ENCODE peak calls at places on chromosomes 4 and X, in eight cellular contexts. E, Q, M, W, D, O, F and J are unnamed samples.

GRCh38 chrX:9525511-9526248 is 60.8 kb downstream of the TBL1X start:
- ATAC-seq in W (no peak), E (no peak), Q (no peak), O (no peak), D (no peak), M (peak), F (no peak), J (no peak)

GRCh38 chr4:110452546-110452945 is 23.4 kb upstream of the ENPEP start:
- ATAC-seq in Q (no peak), O (no peak), M (no peak), E (no peak), W (peak), D (no peak), F (peak), J (no peak)

GRCh38 chr4:163895369-163896005 is 401.0 kb downstream of the TMA16 start:
- ATAC-seq in M (no peak), O (no peak), F (peak), D (no peak), W (no peak), Q (no peak), E (no peak), J (no peak)

GRCh38 chr4:81923140-81923539 is 450.7 kb downstream of the HNRNPD start:
- ATAC-seq in O (no peak), F (no peak), D (no peak), Q (no peak), W (no peak), M (no peak), E (no peak), J (no peak)

GRCh38 chr4:184252136-184253071 is 34.7 kb upstream of the ENPP6 start:
- ATAC-seq in M (no peak), F (no peak), O (no peak), D (no peak), W (no peak), Q (no peak), E (no peak), J (no peak)

GRCh38 chrX:53308836-53309235 is 27.5 kb upstream of the IQSEC2 start:
- ATAC-seq in M (no peak), W (no peak), Q (no peak), F (no peak), D (no peak), E (no peak), O (no peak), J (no peak)

GRCh38 chr4:168678751-168679366 is 182.0 kb downstream of the PALLD start:
- ATAC-seq in W (no peak), Q (no peak), D (no peak), O (no peak), M (no peak), F (no peak), E (peak), J (no peak)

GRCh38 chr4:147933316-147933715 is 201.4 kb downstream of the ARHGAP10 start:
- ATAC-seq in Q (no peak), O (no peak), M (peak), E (peak), W (no peak), F (peak), D (no peak), J (no peak)

GRCh38 chrX:129039176-129039575 is 484.1 kb downstream of the SMARCA1 start:
- ATAC-seq in M (no peak), Q (no peak), E (no peak), F (no peak), D (no peak), W (no peak), O (no peak), J (no peak)

GRCh38 chr4:56406151-56406550 is 18.9 kb upstream of the AASDH start:
- ATAC-seq in D (no peak), W (no peak), M (no peak), Q (no peak), F (no peak), E (no peak), O (no peak), J (no peak)

GRCh38 chr4:51836531-51836930 is 6.4 kb upstream of the DCUN1D4 start:
- ATAC-seq in F (no peak), W (no peak), M (no peak), O (no peak), E (no peak), Q (peak), D (no peak), J (no peak)

GRCh38 chr4:153529646-153530045 is 63.5 kb downstream of the TMEM131L start:
- ATAC-seq in W (no peak), F (no peak), E (no peak), O (no peak), M (peak), D (no peak), Q (no peak), J (peak)

GRCh38 chrX:39427492-39428289 is 626.4 kb downstream of the MID1IP1 start:
- ATAC-seq in O (no peak), E (no peak), D (no peak), Q (no peak), F (no peak), W (no peak), M (no peak), J (peak)

GRCh38 chr4:99817310-99817885 is 771 bp downstream of the DAPP1 start:
- ATAC-seq in W (no peak), E (no peak), Q (peak), O (no peak), F (no peak), M (peak), D (no peak), J (no peak)

GRCh38 chr4:71138007-71138600 is 144.7 kb downstream of the DCK start:
- ATAC-seq in O (no peak), E (no peak), M (no peak), F (no peak), D (no peak), W (no peak), Q (no peak), J (no peak)

GRCh38 chrX:109384569-109385174 is 97.2 kb downstream of the GUCY2F start:
- ATAC-seq in F (no peak), O (no peak), Q (no peak), E (no peak), D (no peak), M (peak), W (no peak), J (no peak)

GRCh38 chr4:148239406-148239805 is 202.8 kb downstream of the NR3C2 start:
- ATAC-seq in Q (no peak), F (no peak), M (no peak), E (no peak), O (no peak), D (no peak), W (no peak), J (no peak)

GRCh38 chr4:61630548-61630947 is 430.4 kb downstream of the ADGRL3 start:
- ATAC-seq in E (no peak), O (no peak), F (no peak), Q (no peak), M (no peak), W (no peak), D (no peak), J (no peak)

GRCh38 chr4:95606739-95607138 is 58.0 kb upstream of the UNC5C start:
- ATAC-seq in D (no peak), F (no peak), M (peak), E (no peak), O (no peak), Q (no peak), W (no peak), J (no peak)
- TF ChIP-seq POLR2AphosphoS5 in D (no peak), F (no peak), M (no peak), E (no peak), O (no peak), Q (no peak), W (no peak), J (no peak)

DNA sequence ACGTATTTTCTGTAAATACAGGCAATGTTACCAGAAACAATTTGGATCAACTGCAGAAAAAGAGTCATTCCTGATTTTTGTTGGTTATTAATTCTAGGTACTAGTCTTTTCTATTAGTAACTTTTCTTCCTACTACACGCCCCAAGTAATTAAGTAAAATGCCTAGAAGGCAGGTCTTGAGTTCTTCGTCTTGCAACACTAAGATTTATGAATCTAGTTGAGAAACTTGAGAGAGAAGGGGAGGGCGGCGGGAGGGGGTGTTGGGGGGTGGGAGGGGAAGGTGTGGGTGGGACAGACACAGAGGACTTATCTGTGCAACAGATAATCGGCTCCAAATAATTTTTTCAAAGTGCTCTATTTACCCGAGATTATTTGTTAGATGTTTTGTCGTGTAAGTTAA is 3.0 kb downstream of the RAP2C start:
- ATAC-seq in W (no peak), E (no peak), F (no peak), O (no peak), D (no peak), Q (no peak), M (no peak), J (no peak)
- H3K4me3 ChIP-seq in W (peak), E (peak), F (peak), O (peak), D (peak), Q (peak), M (peak), J (peak)

GRCh38 chrX:118760025-118760424 is 32.6 kb downstream of the IL13RA1 start:
- ATAC-seq in O (no peak), Q (no peak), W (no peak), D (no peak), E (no peak), F (no peak), M (peak), J (no peak)

GRCh38 chrX:118761950-118762725 is 34.7 kb downstream of the IL13RA1 start:
- ATAC-seq in M (peak), W (no peak), D (no peak), E (no peak), F (peak), Q (peak), O (no peak), J (no peak)

GRCh38 chrX:118756111-118756510 is 28.7 kb downstream of the IL13RA1 start:
- ATAC-seq in O (no peak), Q (no peak), E (no peak), M (no peak), F (no peak), D (no peak), W (no peak), J (peak)

GRCh38 chrX:118755633-118756032 is 28.2 kb downstream of the IL13RA1 start:
- ATAC-seq in F (no peak), Q (no peak), D (no peak), M (no peak), E (no peak), O (no peak), W (no peak), J (no peak)

GRCh38 chrX:118758511-118758910 is 31.1 kb downstream of the IL13RA1 start:
- ATAC-seq in O (no peak), Q (no peak), W (no peak), F (no peak), E (no peak), M (peak), D (no peak), J (no peak)
- TF ChIP-seq POLR2AphosphoS5 in O (no peak), Q (no peak), W (no peak), F (no peak), E (no peak), M (no peak), D (no peak), J (no peak)

GRCh38 chr4:143921160-143921559 is 15.8 kb upstream of the GYPE start:
- ATAC-seq in Q (no peak), M (no peak), W (no peak), D (no peak), E (no peak), F (no peak), O (no peak), J (no peak)
- H3K4me3 ChIP-seq in Q (no peak), M (no peak), W (no peak), D (no peak), E (no peak), F (no peak), O (no peak), J (no peak)

DNA sequence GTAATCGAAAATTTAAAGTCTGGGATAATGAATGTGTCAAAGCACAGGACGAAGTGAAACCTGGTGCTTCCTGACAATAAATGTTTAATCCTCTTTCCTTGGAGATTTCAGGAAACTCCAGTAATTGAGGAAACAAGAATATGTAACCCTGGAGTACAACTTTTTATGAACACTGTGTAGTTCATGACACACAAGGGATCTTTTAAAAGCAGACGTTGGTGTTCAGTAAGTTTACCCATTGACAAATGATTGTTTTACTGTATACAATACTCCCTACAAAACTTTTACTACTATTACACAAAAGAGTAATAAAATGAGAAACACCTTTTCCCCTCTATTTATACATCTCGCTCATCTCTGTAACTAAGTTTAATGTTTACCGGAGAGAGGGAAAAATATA is 312.4 kb downstream of the PPARGC1A start:
- ATAC-seq in D (no peak), Q (no peak), M (no peak), E (no peak), F (no peak), O (no peak), W (no peak), J (no peak)
- TF ChIP-seq POLR2AphosphoS5 in D (no peak), Q (no peak), M (no peak), E (no peak), F (no peak), O (no peak), W (no peak), J (no peak)

DNA sequence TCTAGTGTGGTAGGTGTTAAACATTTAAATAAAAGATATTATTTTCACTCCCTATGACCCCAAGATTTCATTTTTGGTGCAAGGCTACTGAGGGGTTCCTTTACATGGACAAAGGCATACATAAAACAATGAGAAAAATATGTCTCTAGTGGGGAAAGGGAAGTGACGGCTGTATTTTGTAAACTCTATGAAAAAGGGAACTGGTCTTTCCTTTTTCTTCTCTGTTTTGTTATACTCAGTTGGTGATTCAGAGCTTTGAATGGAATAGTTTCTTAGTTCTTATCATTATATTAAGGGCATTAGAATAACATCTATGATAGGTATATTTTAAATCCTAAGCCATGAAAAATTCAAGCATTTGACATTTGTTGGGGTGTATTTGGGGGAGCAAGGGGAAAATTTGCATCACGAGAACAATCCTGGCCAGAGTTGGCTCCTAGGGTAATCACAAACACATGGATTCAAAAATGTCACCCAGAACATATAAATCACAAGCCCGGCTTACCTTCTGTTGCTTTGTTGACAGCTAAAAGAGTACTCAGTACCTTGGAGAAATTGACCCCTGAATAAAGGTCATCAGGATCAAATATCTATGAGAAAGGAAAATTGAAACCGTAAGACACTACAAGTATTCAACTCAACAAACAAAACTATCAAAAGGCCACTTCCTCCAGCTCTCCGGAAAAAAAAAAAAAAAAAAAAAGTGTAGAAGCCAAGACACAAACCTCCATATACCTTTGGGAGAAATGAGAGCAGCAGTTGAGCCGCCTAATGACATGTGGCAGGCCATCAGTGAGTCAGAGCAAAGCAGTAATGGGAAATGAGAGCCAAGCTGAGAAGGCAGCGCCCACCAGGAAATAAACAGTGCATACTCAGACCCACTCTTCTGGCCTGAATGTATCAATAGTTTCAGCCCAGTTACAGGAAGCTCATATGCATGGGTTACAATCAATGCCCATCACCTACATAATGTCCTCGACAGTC is 33.4 kb downstream of the ARHGEF6 start:
- ATAC-seq in D (no peak), O (no peak), M (peak), F (no peak), E (no peak), W (no peak), Q (no peak), J (no peak)
- H3K4me3 ChIP-seq in D (no peak), O (no peak), M (no peak), F (no peak), E (no peak), W (no peak), Q (no peak), J (no peak)

GRCh38 chr4:80183196-80184052 is 13.9 kb upstream of the PRDM8 start:
- ATAC-seq in Q (no peak), O (peak), M (peak), D (peak), F (peak), W (peak), E (peak), J (peak)

GRCh38 chr4:80185787-80186548 is 11.3 kb upstream of the PRDM8 start:
- ATAC-seq in F (no peak), M (no peak), Q (no peak), O (no peak), D (peak), E (no peak), W (no peak), J (no peak)

GRCh38 chr4:80184791-80185756 is 12.2 kb upstream of the PRDM8 start:
- ATAC-seq in F (peak), W (no peak), D (peak), Q (no peak), M (peak), E (no peak), O (no peak), J (peak)

GRCh38 chr4:80182237-80182866 is 15.0 kb upstream of the PRDM8 start:
- ATAC-seq in O (no peak), W (no peak), Q (no peak), F (no peak), E (no peak), M (peak), D (no peak), J (no peak)

GRCh38 chr4:80184053-80184790 is 13.1 kb upstream of the PRDM8 start:
- ATAC-seq in E (peak), W (peak), O (peak), M (peak), Q (no peak), F (peak), D (peak), J (peak)
- TF ChIP-seq POLR2AphosphoS5 in E (no peak), W (no peak), O (no peak), M (no peak), Q (no peak), F (no peak), D (no peak), J (peak)